ENCODE peak calls at places on chromosomes 13 and 19, in five cellular contexts. Z is A549, V is IMR-90, U is SK-N-SH, A is K562. O is an unnamed sample.

GRCh38 chr13:48858523-48858922 is 117.2 kb upstream of the FNDC3A start:
- DNase-seq in V (no peak), Z (no peak), U (peak; percentile 28), A (no peak), O (no peak)

GRCh38 chr19:53102701-53103140 is 501 bp downstream of the ZNF160 start:
- DNase-seq in U (peak; percentile 69), Z (peak; percentile 29), A (peak; percentile 57), V (peak; percentile 31), O (no peak)

GRCh38 chr13:97429681-97430081 is 4.3 kb upstream of the RAP2A start:
- DNase-seq in Z (no peak), U (no peak), A (no peak), V (peak; percentile 50), O (no peak)

GRCh38 chr19:34502582-34503545 is 21.3 kb downstream of the WTIP start:
- DNase-seq in A (no peak), Z (no peak), U (peak; percentile 9), V (peak; percentile 33), O (no peak)

GRCh38 chr19:40134866-40135265 is 44.1 kb upstream of the ZNF780A start:
- DNase-seq in A (no peak), Z (no peak), V (no peak), U (no peak), O (no peak)

GRCh38 chr19:33110201-33110910 is 21.6 kb upstream of the WDR88 start:
- DNase-seq in V (peak; percentile 87), U (no peak), Z (peak; percentile 39), A (no peak), O (no peak)

GRCh38 chr13:47484564-47484963 is 516.5 kb downstream of the SUCLA2 start:
- DNase-seq in V (peak; percentile 89), A (no peak), Z (no peak), U (no peak), O (no peak)

GRCh38 chr19:2834294-2834871 is 6.9 kb upstream of the ZNF555 start:
- DNase-seq in A (no peak), V (no peak), U (no peak), Z (no peak), O (no peak)

GRCh38 chr13:62702502-62702901 is 1286.9 kb upstream of the PCDH20 start:
- DNase-seq in A (no peak), U (peak; percentile 21), V (no peak), Z (no peak), O (no peak)

GRCh38 chr19:827710-828321 is at the start of gene AZU1:
- DNase-seq in V (no peak), A (no peak), Z (no peak), U (no peak), O (no peak)

GRCh38 chr19:27744926-27745844 is 1467.8 kb downstream of the UQCRFS1 start:
- DNase-seq in U (no peak), Z (no peak), A (no peak), V (no peak), O (no peak)

GRCh38 chr19:6632002-6632621 is 37.8 kb downstream of the TNFSF14 start:
- DNase-seq in Z (peak; percentile 79), A (peak; percentile 73), V (peak; percentile 64), U (peak; percentile 58), O (peak; percentile 84)
- TF ChIP-seq SMC3 in Z (peak; percentile 64), A (peak; percentile 53), V (peak; percentile 51), U (peak; percentile 48), O (peak; percentile 74)

GRCh38 chr19:17337675-17338439 is 504 bp downstream of the GTPBP3 start:
- DNase-seq in Z (no peak), V (no peak), U (peak; percentile 62), A (peak; percentile 88), O (no peak)
- TF ChIP-seq SMC3 in Z (no peak), V (no peak), U (no peak), A (no peak), O (no peak)

GRCh38 chr13:35964764-35965163 is 166.4 kb downstream of the DCLK1 start:
- DNase-seq in U (no peak), A (no peak), Z (peak; percentile 2), V (peak; percentile 68), O (no peak)
- TF ChIP-seq SMC3 in U (no peak), A (no peak), Z (no peak), V (no peak), O (no peak)

DNA sequence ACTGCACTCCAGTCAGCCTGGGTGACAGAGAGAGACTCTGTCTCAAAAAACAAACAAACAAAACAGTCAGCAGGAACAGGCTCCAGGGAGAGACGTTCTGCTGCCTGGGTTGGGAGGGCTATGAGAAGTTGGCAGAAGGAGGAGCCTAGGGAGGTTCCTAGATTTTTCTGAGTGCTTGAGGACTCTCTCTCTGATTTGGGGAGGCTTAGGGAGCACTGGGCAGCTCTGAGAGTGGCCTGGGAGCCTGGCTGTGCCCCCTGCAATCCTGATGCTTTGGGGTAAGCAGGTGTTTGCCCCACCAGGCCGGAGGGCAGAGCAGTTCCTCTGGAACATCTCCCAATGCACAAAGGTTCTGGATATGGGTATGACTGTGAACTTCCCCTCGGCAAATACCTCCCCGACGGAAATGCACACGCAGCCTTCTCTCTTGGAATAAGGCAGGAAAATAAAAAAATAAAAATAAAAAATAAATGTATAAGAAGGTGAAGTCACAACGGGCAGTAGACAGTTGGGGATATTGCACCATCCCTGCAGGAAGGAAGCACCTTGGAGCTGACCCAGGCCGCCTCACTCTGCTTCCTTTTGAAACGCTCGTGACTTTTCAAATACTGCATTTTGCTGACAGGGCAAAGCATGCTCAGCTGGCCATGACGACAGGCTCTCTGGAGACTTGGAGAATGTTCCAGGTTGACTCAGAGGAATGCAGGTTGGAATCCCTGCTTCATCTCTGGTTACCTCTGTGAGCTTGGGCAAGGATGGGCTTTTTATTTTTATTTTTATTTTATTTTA is 26.5 kb upstream of the HOMER3 start:
- DNase-seq in A (no peak), U (no peak), V (peak; percentile 32), Z (peak; percentile 16), O (no peak)
- TF ChIP-seq SMC3 in A (no peak), U (no peak), V (no peak), Z (no peak), O (no peak)

GRCh38 chr19:38264486-38265212 is at the start of gene SPINT2:
- DNase-seq in U (peak; percentile 72), V (no peak), A (no peak), Z (no peak), O (no peak)
- TF ChIP-seq SMC3 in U (no peak), V (no peak), A (no peak), Z (no peak), O (no peak)

GRCh38 chr13:104414771-104415170 is 1348.6 kb upstream of the SLC10A2 start:
- DNase-seq in A (no peak), U (no peak), V (no peak), Z (no peak), O (no peak)

GRCh38 chr13:104422668-104423067 is 1356.5 kb upstream of the SLC10A2 start:
- DNase-seq in U (no peak), Z (no peak), V (no peak), A (no peak), O (no peak)

GRCh38 chr13:104414181-104414580 is 1348.0 kb upstream of the SLC10A2 start:
- DNase-seq in V (no peak), Z (no peak), A (no peak), U (no peak), O (no peak)

GRCh38 chr13:104416973-104417372 is 1350.8 kb upstream of the SLC10A2 start:
- DNase-seq in Z (no peak), V (no peak), A (no peak), U (no peak), O (no peak)
- TF ChIP-seq SMC3 in Z (no peak), V (no peak), A (no peak), U (no peak), O (no peak)

DNA sequence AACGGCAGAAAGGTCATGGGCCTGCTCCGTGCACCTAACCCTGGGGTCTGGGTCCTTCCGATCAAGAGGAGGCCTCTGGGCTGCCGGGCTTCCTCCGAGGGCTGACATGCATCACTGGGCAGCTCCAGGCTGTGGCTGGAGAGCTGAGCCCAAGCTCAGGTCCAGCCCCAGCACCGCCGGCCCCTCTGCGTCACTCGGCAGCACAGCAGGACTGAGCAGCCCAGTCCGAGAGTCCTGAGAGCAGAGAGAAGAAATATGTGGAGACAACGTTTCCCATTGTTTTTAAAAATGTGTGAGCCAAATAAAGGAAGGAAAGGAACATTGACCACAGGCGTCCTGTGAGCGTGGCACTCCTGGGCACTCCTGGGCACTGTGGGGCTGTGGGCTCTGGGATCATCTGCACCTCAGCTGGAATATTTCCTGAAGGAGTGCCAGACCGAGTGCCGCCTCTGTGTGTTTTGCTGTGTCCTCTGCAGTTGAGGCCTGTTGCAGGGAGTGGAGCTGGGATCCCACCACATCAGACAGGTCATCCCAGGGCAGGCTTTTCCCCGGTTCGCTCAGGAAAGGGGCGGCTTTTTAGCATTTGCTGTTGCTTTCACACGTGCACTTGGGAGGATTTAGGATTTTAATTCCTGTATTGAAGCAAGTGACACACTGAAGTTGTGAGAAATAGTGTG is 37.8 kb upstream of the TFDP1 start:
- DNase-seq in Z (no peak), A (no peak), U (no peak), V (peak; percentile 28), O (no peak)
- TF ChIP-seq SMC3 in Z (no peak), A (no peak), U (no peak), V (no peak), O (no peak)

GRCh38 chr13:36163303-36163702 is 32.1 kb upstream of the DCLK1 start:
- DNase-seq in U (no peak), A (no peak), Z (no peak), V (no peak), O (no peak)
- TF ChIP-seq SMC3 in U (no peak), A (no peak), Z (no peak), V (no peak), O (no peak)

GRCh38 chr19:48926909-48927308 is 6.6 kb upstream of the DHDH start:
- DNase-seq in Z (peak; percentile 87), V (peak; percentile 99), U (no peak), A (peak; percentile 47), O (no peak)
- TF ChIP-seq SMC3 in Z (no peak), V (no peak), U (no peak), A (no peak), O (no peak)

O was measured in GM12878.